ENCODE peak calls at places on chromosomes 4 and X, in six cellular contexts. O, P, N, F, T and G are unnamed samples.

GRCh38 chr4:8688041-8688907 is 95.7 kb downstream of the CPZ start:
- DNase-seq in O (no peak), P (no peak), N (no peak), F (no peak), T (no peak), G (no peak)

GRCh38 chr4:152807294-152807829 is 27.6 kb downstream of the ARFIP1 start:
- DNase-seq in O (no peak), P (no peak), N (no peak), F (no peak), T (no peak), G (no peak)

GRCh38 chrX:107324493-107325310 is 118.3 kb downstream of the DNAAF6 start:
- DNase-seq in O (peak), P (no peak), N (no peak), F (no peak), T (peak), G (no peak)

GRCh38 chrX:119292445-119292844 is 56.4 kb downstream of the PGRMC1 start:
- DNase-seq in O (no peak), P (no peak), N (no peak), F (no peak), T (no peak), G (no peak)

GRCh38 chrX:119753639-119754257 is 4.6 kb upstream of the SOWAHD start:
- DNase-seq in O (no peak), P (no peak), N (peak), F (no peak), T (no peak), G (no peak)

GRCh38 chr4:156686120-156686519 is 285.5 kb downstream of the PDGFC start:
- DNase-seq in O (no peak), P (no peak), N (no peak), F (no peak), T (no peak), G (no peak)

GRCh38 chr4:86791126-86791525 is 58.1 kb downstream of the SLC10A6 start:
- DNase-seq in O (no peak), P (no peak), N (no peak), F (no peak), T (no peak), G (no peak)

GRCh38 chr4:7267829-7268228 is 75.5 kb downstream of the SORCS2 start:
- DNase-seq in O (no peak), P (no peak), N (no peak), F (no peak), T (no peak), G (no peak)

GRCh38 chr4:187632260-187633010 is 363.1 kb upstream of the ZFP42 start:
- DNase-seq in O (no peak), P (no peak), N (no peak), F (no peak), T (no peak), G (no peak)

GRCh38 chr4:168109527-168109926 is 17.2 kb downstream of the ANXA10 start:
- DNase-seq in O (no peak), P (no peak), N (no peak), F (no peak), T (no peak), G (no peak)

GRCh38 chr4:30630431-30630830 is 89.7 kb upstream of the PCDH7 start:
- DNase-seq in O (no peak), P (no peak), N (no peak), F (no peak), T (no peak), G (no peak)

GRCh38 chr4:29560452-29560851 is 1159.7 kb upstream of the PCDH7 start:
- DNase-seq in O (no peak), P (no peak), N (no peak), F (no peak), T (no peak), G (no peak)

GRCh38 chrX:129529685-129530281 is 6.5 kb upstream of the SMARCA1 start:
- DNase-seq in O (no peak), P (no peak), N (no peak), F (no peak), T (no peak), G (no peak)

GRCh38 chrX:8305336-8305735 is 134.3 kb upstream of the VCX2 start:
- DNase-seq in O (no peak), P (no peak), N (no peak), F (no peak), T (no peak), G (no peak)

GRCh38 chrX:9003041-9003440 is 30.9 kb downstream of the FAM9B start:
- DNase-seq in O (no peak), P (no peak), N (no peak), F (no peak), T (no peak), G (no peak)

GRCh38 chr4:25860586-25861421 is 2.0 kb downstream of the SEL1L3 start:
- DNase-seq in O (no peak), P (no peak), N (no peak), F (peak), T (no peak), G (no peak)

GRCh38 chrX:100973411-100973810 is 3.9 kb downstream of the ARL13A start:
- DNase-seq in O (no peak), P (no peak), N (no peak), F (no peak), T (no peak), G (no peak)

GRCh38 chr4:3729188-3729884 is 36.8 kb upstream of the ADRA2C start:
- DNase-seq in O (no peak), P (no peak), N (no peak), F (no peak), T (no peak), G (no peak)

GRCh38 chrX:1389181-1389992 is 2.5 kb downstream of the SLC25A6 start:
- DNase-seq in O (peak), P (peak), N (no peak), F (peak), T (no peak), G (no peak)

GRCh38 chr4:23890369-23891063 is 669 bp upstream of the PPARGC1A start:
- DNase-seq in O (no peak), P (no peak), N (no peak), F (no peak), T (no peak), G (no peak)

GRCh38 chrX:9522756-9523155 is 57.9 kb downstream of the TBL1X start:
- DNase-seq in O (no peak), P (no peak), N (no peak), F (no peak), T (no peak), G (no peak)

GRCh38 chrX:20906571-20906970 is 467.6 kb upstream of the CNKSR2 start:
- DNase-seq in O (no peak), P (no peak), N (no peak), F (no peak), T (no peak), G (no peak)

GRCh38 chrX:2342878-2343277 is 157.9 kb downstream of the DHRSX start:
- DNase-seq in O (no peak), P (no peak), N (no peak), F (no peak), T (no peak), G (no peak)

GRCh38 chrX:63784902-63785692 is at the start of gene ARHGEF9:
- DNase-seq in O (peak), P (peak), N (no peak), F (peak), T (peak), G (no peak)
- H3K27ac ChIP-seq in O (no peak), P (no peak), N (no peak), F (no peak), T (peak), G (no peak)

DNA sequence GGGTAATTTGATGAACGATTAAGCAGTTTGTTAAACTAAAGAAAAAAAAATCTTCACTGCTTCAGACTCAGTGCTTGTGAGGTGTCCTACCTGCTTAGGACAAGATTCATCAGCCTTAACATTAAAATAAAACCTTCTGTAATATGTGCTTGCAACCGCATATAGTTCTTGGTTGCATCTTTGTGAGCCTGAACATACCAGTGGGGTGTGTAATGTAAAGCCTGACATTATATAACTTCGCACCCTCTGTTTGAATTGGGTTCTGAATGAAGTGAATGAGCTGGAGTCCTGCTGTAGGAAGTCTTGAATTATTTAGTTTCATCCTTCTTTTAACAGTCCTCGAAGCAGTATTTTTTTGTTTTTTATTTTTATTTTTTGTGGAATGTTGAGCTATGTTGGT is 3.1 kb downstream of the KDM6A start:
- DNase-seq in O (no peak), P (no peak), N (no peak), F (no peak), T (no peak), G (no peak)
- H3K27ac ChIP-seq in O (no peak), P (no peak), N (no peak), F (no peak), T (no peak), G (no peak)

DNA sequence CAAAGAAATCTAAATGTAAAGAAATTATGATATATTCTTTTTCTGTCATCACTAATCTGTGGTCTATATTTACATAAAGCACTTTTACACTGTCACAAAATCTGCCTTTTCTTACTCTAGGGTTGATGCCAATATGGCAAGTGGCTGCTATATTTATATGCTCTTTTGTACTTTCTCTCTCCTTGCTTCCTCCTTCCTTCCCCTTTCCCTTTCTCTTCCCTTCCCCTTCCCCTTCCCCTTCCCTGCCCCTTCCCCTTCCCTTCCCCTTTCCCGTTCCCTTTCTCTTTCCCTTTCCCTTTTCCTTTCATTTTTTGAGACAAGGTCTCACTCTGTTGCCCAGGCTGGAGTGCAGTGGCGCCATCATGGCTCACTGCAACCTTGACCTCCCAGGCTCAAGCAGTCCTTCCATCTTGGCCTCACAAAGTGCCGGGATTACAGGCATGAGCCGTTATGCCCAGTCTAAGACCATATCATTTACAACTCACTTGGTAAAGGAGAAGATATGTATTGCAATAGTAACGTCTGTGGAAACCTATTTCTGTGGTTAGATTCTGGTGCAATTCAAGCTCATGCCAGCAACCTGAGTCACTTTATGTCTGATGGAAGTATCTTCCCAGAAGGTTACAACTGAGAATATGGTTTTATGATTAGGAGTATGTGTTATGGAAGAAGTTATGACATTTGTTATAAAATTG is 13.9 kb upstream of the PLAC8 start:
- DNase-seq in O (no peak), P (no peak), N (no peak), F (no peak), T (no peak), G (no peak)
- H3K27ac ChIP-seq in O (no peak), P (no peak), N (no peak), F (peak), T (no peak), G (no peak)

DNA sequence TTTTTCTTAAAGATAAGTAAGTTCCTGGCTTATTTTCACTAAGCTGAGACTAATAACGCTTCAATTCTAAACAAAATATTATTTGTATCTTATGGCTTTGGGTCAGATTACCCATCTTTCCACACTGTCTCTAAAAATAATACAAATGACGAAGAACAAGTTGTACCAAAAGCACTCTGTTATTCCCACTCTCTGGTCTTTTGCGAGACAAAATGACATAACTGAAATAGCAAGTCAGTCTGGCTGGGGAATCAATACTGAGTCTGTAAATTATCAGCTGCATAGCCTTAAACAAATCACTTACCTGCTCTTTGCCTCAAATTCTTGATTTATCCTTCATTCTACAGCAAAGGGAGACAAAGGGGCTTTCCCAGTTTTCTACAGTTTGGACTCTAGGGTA is 40.9 kb downstream of the SOWAHB start:
- DNase-seq in O (no peak), P (no peak), N (no peak), F (no peak), T (no peak), G (no peak)
- H3K27ac ChIP-seq in O (no peak), P (no peak), N (no peak), F (no peak), T (no peak), G (no peak)

GRCh38 chr4:80126435-80126834 is 53.4 kb upstream of the ANTXR2 start:
- DNase-seq in O (no peak), P (no peak), N (no peak), F (no peak), T (no peak), G (no peak)
- H3K27ac ChIP-seq in O (no peak), P (no peak), N (peak), F (no peak), T (no peak), G (no peak)